ENCODE peak calls at places on chromosomes 6 and 20, in seven cellular contexts. J is IMR-90, O is neuronal stem cell, L is mesendoderm, N is mesenchymal stem cell, H is H1, K is trophoblast cell. T is an unnamed sample.

GRCh38 chr20:4896119-4896700 is 105.1 kb downstream of the SLC23A2 start:
- DNase-seq in L (peak), H (no peak), O (no peak), J (no peak), N (no peak), K (no peak), T (no peak)

GRCh38 chr20:19812056-19812455 is 54.0 kb downstream of the RIN2 start:
- DNase-seq in N (no peak), O (no peak), K (no peak), L (no peak), H (no peak), J (peak), T (no peak)

GRCh38 chr6:17397764-17398194 is 4.4 kb downstream of the CAP2 start:
- DNase-seq in K (peak), O (no peak), N (peak), J (no peak), L (no peak), H (no peak), T (no peak)

GRCh38 chr20:3121271-3121911 is 36.9 kb upstream of the AVP start:
- DNase-seq in L (no peak), J (no peak), K (no peak), O (no peak), H (no peak), N (no peak), T (no peak)

GRCh38 chr20:49575551-49576060 is 7.7 kb upstream of the PTGIS start:
- DNase-seq in O (no peak), H (no peak), L (no peak), K (no peak), J (no peak), N (no peak), T (peak)

GRCh38 chr6:13063300-13063918 is 264.9 kb downstream of the TBC1D7 start:
- DNase-seq in K (no peak), L (no peak), H (no peak), J (no peak), N (no peak), O (no peak), T (no peak)

GRCh38 chr20:12916699-12917098 is 92.1 kb upstream of the SPTLC3 start:
- DNase-seq in K (peak), J (no peak), L (peak), N (no peak), O (no peak), H (no peak), T (no peak)

GRCh38 chr6:43026365-43026764 is 4.9 kb downstream of the RRP36 start:
- DNase-seq in K (no peak), N (no peak), L (no peak), J (no peak), O (no peak), H (no peak), T (no peak)

GRCh38 chr6:138806889-138807288 is 11.0 kb downstream of the ECT2L start:
- DNase-seq in N (no peak), L (no peak), K (no peak), J (no peak), O (no peak), H (no peak), T (no peak)

GRCh38 chr6:138804986-138805385 is 9.1 kb downstream of the ECT2L start:
- DNase-seq in N (no peak), H (no peak), K (no peak), O (no peak), J (peak), L (no peak), T (no peak)

GRCh38 chr6:138814179-138814834 is 18.4 kb downstream of the ECT2L start:
- DNase-seq in N (no peak), K (no peak), J (no peak), L (no peak), H (no peak), O (no peak), T (no peak)

GRCh38 chr6:138805431-138805830 is 9.5 kb downstream of the ECT2L start:
- DNase-seq in K (no peak), J (peak), H (no peak), N (peak), O (no peak), L (no peak), T (no peak)

GRCh38 chr6:138809677-138810076 is 13.8 kb downstream of the ECT2L start:
- DNase-seq in O (no peak), H (no peak), N (no peak), L (no peak), J (no peak), K (no peak), T (no peak)
- H2BK120ac ChIP-seq in O (no peak), H (no peak), N (no peak), L (no peak), J (no peak), K (no peak), T (no peak)

GRCh38 chr20:62702886-62703852 is 5.5 kb upstream of the NTSR1 start:
- DNase-seq in N (peak), H (no peak), O (no peak), K (peak), L (no peak), J (peak), T (no peak)

GRCh38 chr20:62705626-62706025 is 3.0 kb upstream of the NTSR1 start:
- DNase-seq in L (no peak), O (no peak), J (no peak), K (no peak), H (no peak), N (no peak), T (no peak)

GRCh38 chr20:62703853-62704228 is 4.8 kb upstream of the NTSR1 start:
- DNase-seq in N (no peak), O (no peak), K (no peak), J (no peak), H (no peak), L (no peak), T (no peak)

GRCh38 chr20:62706344-62706743 is 2.3 kb upstream of the NTSR1 start:
- DNase-seq in J (no peak), H (no peak), L (no peak), O (no peak), K (no peak), N (no peak), T (no peak)

DNA sequence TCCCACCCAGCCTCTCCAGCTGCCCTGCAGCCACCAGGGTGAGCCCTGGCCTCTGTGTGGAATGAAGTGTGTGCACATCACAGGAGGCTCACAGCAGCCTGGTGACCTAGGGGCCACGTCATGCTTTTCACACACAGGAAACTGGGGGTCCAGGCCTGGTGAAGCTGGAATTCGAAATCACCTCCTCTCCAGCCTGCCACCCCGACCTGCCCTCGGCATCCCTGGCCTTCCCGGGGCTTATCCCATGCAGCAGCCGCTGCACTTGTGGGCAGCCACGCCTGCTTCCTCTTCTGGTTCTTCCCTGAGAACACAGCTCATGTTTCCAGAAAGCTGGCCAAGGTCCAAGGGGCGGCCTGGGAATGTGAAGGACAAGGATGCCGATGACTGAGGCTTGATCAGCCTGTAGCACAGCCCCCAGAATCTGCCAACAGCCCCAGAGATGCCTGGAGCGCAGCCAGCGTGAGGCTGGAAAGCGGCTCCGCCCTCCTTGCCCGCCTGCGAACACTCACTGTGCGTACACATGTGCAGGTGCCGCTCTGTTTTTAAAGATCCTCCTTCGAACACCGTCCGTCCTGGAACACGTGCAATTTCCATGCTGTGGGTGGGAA is 4.2 kb upstream of the NTSR1 start:
- DNase-seq in H (no peak), J (peak), O (no peak), N (peak), L (no peak), K (no peak), T (no peak)
- H3K27ac ChIP-seq in H (no peak), J (peak), O (no peak), N (no peak), L (no peak), K (no peak), T (no peak)

GRCh38 chr6:33136310-33136895 is 55.9 kb downstream of the COL11A2 start:
- DNase-seq in O (no peak), L (no peak), K (no peak), J (no peak), H (no peak), N (no peak), T (no peak)
- H2BK120ac ChIP-seq in O (no peak), L (no peak), K (no peak), J (no peak), H (no peak), N (no peak), T (no peak)

GRCh38 chr6:57313711-57314471 is 3.5 kb upstream of the PRIM2 start:
- DNase-seq in L (no peak), K (no peak), N (peak), H (no peak), O (no peak), J (peak), T (no peak)
- H3K27ac ChIP-seq in L (no peak), K (no peak), N (peak), H (no peak), O (no peak), J (peak), T (no peak)

GRCh38 chr6:127134136-127134535 is 15.7 kb downstream of the RSPO3 start:
- DNase-seq in H (no peak), N (no peak), J (no peak), O (no peak), K (no peak), L (no peak), T (no peak)

GRCh38 chr6:127131275-127131674 is 12.8 kb downstream of the RSPO3 start:
- DNase-seq in K (no peak), O (no peak), J (no peak), L (no peak), N (no peak), H (no peak), T (no peak)

GRCh38 chr6:127131772-127132171 is 13.3 kb downstream of the RSPO3 start:
- DNase-seq in O (no peak), H (no peak), J (no peak), L (no peak), K (no peak), N (no peak), T (no peak)

DNA sequence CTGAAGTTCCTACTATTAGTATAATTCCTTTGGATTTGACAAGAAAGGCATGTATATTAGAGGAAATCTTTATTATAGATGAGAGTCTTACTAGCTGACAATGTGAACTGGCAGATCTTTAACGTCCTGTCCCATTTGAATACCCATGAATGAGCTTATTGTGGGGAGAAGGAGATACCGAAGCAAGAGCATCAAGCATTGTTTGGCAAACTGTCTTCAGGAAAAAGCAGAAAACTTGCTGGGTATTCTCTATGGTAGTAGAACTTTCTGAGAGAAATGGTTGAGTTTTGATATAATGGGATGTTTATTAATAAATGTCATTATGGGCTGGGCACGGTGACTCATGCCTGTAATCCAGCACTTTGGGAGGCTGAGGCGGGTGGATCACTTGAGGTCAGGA is 18.3 kb downstream of the RSPO3 start:
- DNase-seq in O (no peak), L (no peak), N (no peak), K (no peak), J (no peak), H (no peak), T (no peak)
- H2BK120ac ChIP-seq in O (no peak), L (no peak), N (no peak), K (no peak), J (no peak), H (no peak), T (no peak)

T was measured in H9.